ENCODE peak calls at places on chromosomes 12 and 14, in seven cellular contexts. One of them, this sample, is unnamed.

GRCh38 chr12:58529897-58530296 is 390.4 kb downstream of the LRIG3 start:
- DNase-seq in CD4-positive, alpha-beta memory T cell: no peak
- DNase-seq in fibroblast of mammary gland: peak
- DNase-seq in body of pancreas: no peak
- DNase-seq in WERI-Rb-1: no peak
- DNase-seq in trophoblast cell: peak
- DNase-seq in mesendoderm: no peak
- DNase-seq in this sample: no peak

GRCh38 chr12:65685514-65685913 is 138.8 kb upstream of the HMGA2 start:
- DNase-seq in fibroblast of mammary gland: peak
- DNase-seq in mesendoderm: peak
- DNase-seq in trophoblast cell: peak
- DNase-seq in CD4-positive, alpha-beta memory T cell: no peak
- DNase-seq in body of pancreas: no peak
- DNase-seq in WERI-Rb-1: no peak
- DNase-seq in this sample: no peak

GRCh38 chr12:50070314-50071060 is 13.1 kb downstream of the ASIC1 start:
- DNase-seq in CD4-positive, alpha-beta memory T cell: peak
- DNase-seq in fibroblast of mammary gland: peak
- DNase-seq in mesendoderm: peak
- DNase-seq in body of pancreas: peak
- DNase-seq in WERI-Rb-1: peak
- DNase-seq in trophoblast cell: peak
- DNase-seq in this sample: peak

GRCh38 chr14:78075610-78076277 is 94.4 kb upstream of the NRXN3 start:
- DNase-seq in WERI-Rb-1: peak
- DNase-seq in mesendoderm: no peak
- DNase-seq in CD4-positive, alpha-beta memory T cell: no peak
- DNase-seq in body of pancreas: no peak
- DNase-seq in trophoblast cell: no peak
- DNase-seq in fibroblast of mammary gland: no peak
- DNase-seq in this sample: no peak

GRCh38 chr12:95437565-95437964 is 36.4 kb upstream of the METAP2 start:
- DNase-seq in fibroblast of mammary gland: no peak
- DNase-seq in CD4-positive, alpha-beta memory T cell: no peak
- DNase-seq in mesendoderm: no peak
- DNase-seq in trophoblast cell: no peak
- DNase-seq in WERI-Rb-1: no peak
- DNase-seq in body of pancreas: no peak
- DNase-seq in this sample: no peak

GRCh38 chr14:81565441-81566290 is 32.0 kb upstream of the SEL1L start:
- DNase-seq in trophoblast cell: peak
- DNase-seq in fibroblast of mammary gland: peak
- DNase-seq in body of pancreas: peak
- DNase-seq in WERI-Rb-1: peak
- DNase-seq in mesendoderm: peak
- DNase-seq in CD4-positive, alpha-beta memory T cell: no peak
- DNase-seq in this sample: peak

GRCh38 chr12:664075-664778 is 982 bp upstream of the NINJ2 start:
- DNase-seq in fibroblast of mammary gland: no peak
- DNase-seq in body of pancreas: no peak
- DNase-seq in trophoblast cell: no peak
- DNase-seq in WERI-Rb-1: no peak
- DNase-seq in CD4-positive, alpha-beta memory T cell: no peak
- DNase-seq in mesendoderm: no peak
- DNase-seq in this sample: no peak

GRCh38 chr12:78455991-78456390 is 408.6 kb upstream of the SYT1 start:
- DNase-seq in fibroblast of mammary gland: peak
- DNase-seq in WERI-Rb-1: no peak
- DNase-seq in body of pancreas: no peak
- DNase-seq in CD4-positive, alpha-beta memory T cell: no peak
- DNase-seq in mesendoderm: no peak
- DNase-seq in trophoblast cell: no peak
- DNase-seq in this sample: no peak

GRCh38 chr12:29041621-29042020 is 107.5 kb upstream of the FAR2 start:
- DNase-seq in CD4-positive, alpha-beta memory T cell: no peak
- DNase-seq in mesendoderm: no peak
- DNase-seq in WERI-Rb-1: no peak
- DNase-seq in body of pancreas: no peak
- DNase-seq in trophoblast cell: no peak
- DNase-seq in fibroblast of mammary gland: peak
- DNase-seq in this sample: no peak

GRCh38 chr12:129544716-129545115 is 359.1 kb downstream of the TMEM132D start:
- DNase-seq in body of pancreas: no peak
- DNase-seq in CD4-positive, alpha-beta memory T cell: no peak
- DNase-seq in WERI-Rb-1: no peak
- DNase-seq in mesendoderm: no peak
- DNase-seq in fibroblast of mammary gland: no peak
- DNase-seq in trophoblast cell: no peak
- DNase-seq in this sample: no peak

GRCh38 chr14:55274760-55275159 is 3.5 kb downstream of the FBXO34 start:
- DNase-seq in WERI-Rb-1: no peak
- DNase-seq in trophoblast cell: peak
- DNase-seq in body of pancreas: no peak
- DNase-seq in mesendoderm: peak
- DNase-seq in fibroblast of mammary gland: peak
- DNase-seq in CD4-positive, alpha-beta memory T cell: no peak
- DNase-seq in this sample: no peak

GRCh38 chr12:91529829-91530228 is 347.2 kb upstream of the DCN start:
- DNase-seq in trophoblast cell: peak
- DNase-seq in body of pancreas: no peak
- DNase-seq in mesendoderm: no peak
- DNase-seq in WERI-Rb-1: no peak
- DNase-seq in CD4-positive, alpha-beta memory T cell: no peak
- DNase-seq in fibroblast of mammary gland: peak
- DNase-seq in this sample: no peak

GRCh38 chr12:24431872-24432271 is 482.4 kb upstream of the SOX5 start:
- DNase-seq in fibroblast of mammary gland: no peak
- DNase-seq in mesendoderm: no peak
- DNase-seq in trophoblast cell: no peak
- DNase-seq in WERI-Rb-1: no peak
- DNase-seq in CD4-positive, alpha-beta memory T cell: no peak
- DNase-seq in body of pancreas: no peak
- DNase-seq in this sample: no peak

GRCh38 chr12:28582687-28583376 is 392.6 kb downstream of the CCDC91 start:
- DNase-seq in WERI-Rb-1: no peak
- DNase-seq in mesendoderm: no peak
- DNase-seq in trophoblast cell: no peak
- DNase-seq in body of pancreas: no peak
- DNase-seq in fibroblast of mammary gland: no peak
- DNase-seq in CD4-positive, alpha-beta memory T cell: no peak
- DNase-seq in this sample: peak

GRCh38 chr12:34289431-34290190 is 267.3 kb downstream of the ALG10 start:
- DNase-seq in fibroblast of mammary gland: no peak
- DNase-seq in trophoblast cell: no peak
- DNase-seq in mesendoderm: no peak
- DNase-seq in CD4-positive, alpha-beta memory T cell: no peak
- DNase-seq in WERI-Rb-1: no peak
- DNase-seq in body of pancreas: peak
- DNase-seq in this sample: no peak

GRCh38 chr12:24073170-24073810 is 123.8 kb upstream of the SOX5 start:
- DNase-seq in mesendoderm: no peak
- DNase-seq in WERI-Rb-1: no peak
- DNase-seq in fibroblast of mammary gland: no peak
- DNase-seq in body of pancreas: no peak
- DNase-seq in CD4-positive, alpha-beta memory T cell: no peak
- DNase-seq in trophoblast cell: no peak
- DNase-seq in this sample: no peak

GRCh38 chr12:95218852-95219171 is 1.2 kb downstream of the VEZT start:
- DNase-seq in CD4-positive, alpha-beta memory T cell: no peak
- DNase-seq in mesendoderm: no peak
- DNase-seq in fibroblast of mammary gland: peak
- DNase-seq in body of pancreas: peak
- DNase-seq in trophoblast cell: no peak
- DNase-seq in WERI-Rb-1: peak
- DNase-seq in this sample: no peak

DNA sequence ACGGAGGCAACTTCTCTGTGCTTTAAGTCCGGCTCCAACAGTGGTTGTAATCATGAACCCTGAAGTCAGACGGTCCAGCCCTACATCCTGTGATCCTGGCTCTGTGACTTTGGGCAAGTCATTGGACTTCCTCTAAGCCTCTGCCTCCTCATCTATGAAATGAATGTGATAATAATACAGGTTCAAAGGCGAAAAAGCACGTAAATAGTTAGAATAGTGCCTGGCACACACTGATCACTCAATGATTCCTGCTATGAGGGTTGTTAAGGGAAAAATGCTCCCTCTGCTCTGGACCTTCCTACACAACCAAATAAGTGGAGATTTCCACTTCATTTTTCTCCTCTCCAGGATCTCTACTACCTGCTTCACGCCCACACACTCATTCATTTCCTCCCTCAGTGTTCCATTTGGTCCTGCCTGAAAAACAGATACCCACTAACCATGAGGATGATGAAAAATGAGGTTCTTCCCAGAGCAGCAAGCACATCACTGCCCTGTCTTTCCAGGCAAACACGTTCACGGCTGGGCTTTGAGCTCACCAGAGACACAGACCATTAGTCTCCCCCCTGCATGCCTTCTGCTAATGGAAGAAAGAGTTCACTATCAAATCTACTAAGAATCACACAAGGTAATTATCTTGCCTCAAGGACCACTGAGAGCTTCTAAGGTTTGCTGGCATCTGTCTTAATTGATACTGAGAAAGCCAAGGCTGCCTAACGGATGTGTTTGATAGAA is 13.2 kb downstream of the NUAK1 start:
- DNase-seq in fibroblast of mammary gland: no peak
- DNase-seq in body of pancreas: no peak
- DNase-seq in mesendoderm: no peak
- DNase-seq in CD4-positive, alpha-beta memory T cell: no peak
- DNase-seq in trophoblast cell: peak
- DNase-seq in WERI-Rb-1: no peak
- DNase-seq in this sample: no peak
- H3K4me3 ChIP-seq in fibroblast of mammary gland: no peak
- H3K4me3 ChIP-seq in body of pancreas: no peak
- H3K4me3 ChIP-seq in mesendoderm: no peak
- H3K4me3 ChIP-seq in CD4-positive, alpha-beta memory T cell: no peak
- H3K4me3 ChIP-seq in trophoblast cell: no peak
- H3K4me3 ChIP-seq in WERI-Rb-1: no peak
- H3K4me3 ChIP-seq in this sample: no peak

GRCh38 chr12:48970702-48971334 is 717 bp downstream of the WNT10B start:
- DNase-seq in body of pancreas: no peak
- DNase-seq in fibroblast of mammary gland: no peak
- DNase-seq in CD4-positive, alpha-beta memory T cell: no peak
- DNase-seq in trophoblast cell: no peak
- DNase-seq in mesendoderm: no peak
- DNase-seq in WERI-Rb-1: no peak
- DNase-seq in this sample: no peak
- H3K4me3 ChIP-seq in body of pancreas: no peak
- H3K4me3 ChIP-seq in fibroblast of mammary gland: no peak
- H3K4me3 ChIP-seq in CD4-positive, alpha-beta memory T cell: no peak
- H3K4me3 ChIP-seq in trophoblast cell: no peak
- H3K4me3 ChIP-seq in mesendoderm: no peak
- H3K4me3 ChIP-seq in WERI-Rb-1: peak
- H3K4me3 ChIP-seq in this sample: peak

GRCh38 chr12:93468008-93468371 is 676 bp downstream of the MRPL42 start:
- DNase-seq in trophoblast cell: no peak
- DNase-seq in CD4-positive, alpha-beta memory T cell: no peak
- DNase-seq in body of pancreas: no peak
- DNase-seq in WERI-Rb-1: no peak
- DNase-seq in mesendoderm: no peak
- DNase-seq in fibroblast of mammary gland: no peak
- DNase-seq in this sample: no peak

GRCh38 chr12:93469386-93469785 is 2.1 kb downstream of the MRPL42 start:
- DNase-seq in CD4-positive, alpha-beta memory T cell: no peak
- DNase-seq in body of pancreas: no peak
- DNase-seq in mesendoderm: no peak
- DNase-seq in trophoblast cell: no peak
- DNase-seq in fibroblast of mammary gland: no peak
- DNase-seq in WERI-Rb-1: no peak
- DNase-seq in this sample: no peak

GRCh38 chr12:93461503-93461902 is 5.8 kb upstream of the MRPL42 start:
- DNase-seq in WERI-Rb-1: no peak
- DNase-seq in fibroblast of mammary gland: peak
- DNase-seq in mesendoderm: no peak
- DNase-seq in body of pancreas: no peak
- DNase-seq in CD4-positive, alpha-beta memory T cell: no peak
- DNase-seq in trophoblast cell: peak
- DNase-seq in this sample: no peak

GRCh38 chr12:93467351-93468007 is at the start of gene MRPL42:
- DNase-seq in trophoblast cell: peak
- DNase-seq in WERI-Rb-1: peak
- DNase-seq in mesendoderm: peak
- DNase-seq in CD4-positive, alpha-beta memory T cell: peak
- DNase-seq in body of pancreas: peak
- DNase-seq in fibroblast of mammary gland: peak
- DNase-seq in this sample: peak

DNA sequence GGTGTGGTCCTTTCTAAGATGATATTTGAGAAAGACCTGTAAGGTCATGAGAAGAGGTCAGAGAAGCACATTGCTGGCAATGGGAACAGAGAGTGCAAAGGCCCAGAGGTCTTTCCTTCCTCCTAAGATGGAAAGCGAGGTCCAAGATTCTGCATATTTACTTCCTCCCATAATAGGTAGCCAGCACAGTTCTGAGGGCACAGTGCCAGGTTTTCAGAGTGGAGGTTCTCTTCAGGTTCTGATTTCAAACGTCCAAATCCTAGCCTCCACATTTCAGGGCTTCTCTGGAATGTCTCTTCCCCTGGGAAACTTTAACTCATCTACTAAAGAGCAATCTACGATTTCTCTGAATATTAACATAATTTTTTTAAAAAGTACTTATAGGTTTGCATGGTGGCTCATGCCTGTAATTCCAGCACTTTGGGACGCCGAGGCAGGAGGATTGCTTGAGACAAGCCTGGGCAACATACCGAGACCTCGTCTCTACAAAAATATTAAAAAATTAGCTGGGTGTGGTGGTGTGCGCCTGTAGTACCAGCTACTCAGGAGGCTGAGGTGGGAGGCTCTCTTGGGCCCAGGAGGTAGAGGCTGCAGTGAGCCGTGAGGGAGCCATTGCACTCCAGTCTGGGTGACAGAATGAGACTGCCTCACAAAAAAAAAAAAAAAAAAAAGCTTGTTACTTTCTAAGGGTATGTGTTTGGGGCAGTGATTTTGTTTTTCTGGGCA is 526 bp upstream of the MRPL42 start:
- DNase-seq in mesendoderm: no peak
- DNase-seq in WERI-Rb-1: no peak
- DNase-seq in fibroblast of mammary gland: no peak
- DNase-seq in CD4-positive, alpha-beta memory T cell: no peak
- DNase-seq in trophoblast cell: no peak
- DNase-seq in body of pancreas: peak
- DNase-seq in this sample: no peak
- H3K4me3 ChIP-seq in mesendoderm: no peak
- H3K4me3 ChIP-seq in WERI-Rb-1: peak
- H3K4me3 ChIP-seq in fibroblast of mammary gland: peak
- H3K4me3 ChIP-seq in CD4-positive, alpha-beta memory T cell: no peak
- H3K4me3 ChIP-seq in trophoblast cell: no peak
- H3K4me3 ChIP-seq in body of pancreas: no peak
- H3K4me3 ChIP-seq in this sample: peak

DNA sequence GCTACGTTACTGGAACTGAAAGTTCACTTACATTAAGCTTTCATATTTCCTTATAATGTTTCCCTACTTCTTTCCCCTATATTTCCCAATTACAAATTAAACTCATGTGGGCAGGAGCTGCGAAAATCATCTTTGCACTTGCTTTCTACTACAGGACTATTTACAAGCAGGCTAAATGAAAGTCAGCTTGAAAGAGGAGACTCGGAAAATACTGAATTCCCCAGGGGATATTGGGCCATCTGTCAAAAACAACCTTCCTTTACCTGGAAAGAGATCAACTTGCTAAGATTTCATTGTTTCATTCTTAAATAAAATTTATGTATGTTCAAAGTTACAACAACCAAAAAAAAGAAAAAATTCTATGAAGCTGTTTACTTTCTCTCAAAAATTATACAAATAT is 92.8 kb upstream of the BBS10 start:
- DNase-seq in WERI-Rb-1: no peak
- DNase-seq in trophoblast cell: no peak
- DNase-seq in fibroblast of mammary gland: no peak
- DNase-seq in mesendoderm: no peak
- DNase-seq in CD4-positive, alpha-beta memory T cell: no peak
- DNase-seq in body of pancreas: no peak
- DNase-seq in this sample: no peak
- H3K4me3 ChIP-seq in WERI-Rb-1: no peak
- H3K4me3 ChIP-seq in trophoblast cell: no peak
- H3K4me3 ChIP-seq in fibroblast of mammary gland: no peak
- H3K4me3 ChIP-seq in mesendoderm: no peak
- H3K4me3 ChIP-seq in CD4-positive, alpha-beta memory T cell: no peak
- H3K4me3 ChIP-seq in body of pancreas: no peak
- H3K4me3 ChIP-seq in this sample: no peak